ENCODE peak calls at places on chromosomes 1 and 21, in six cellular contexts. D is astrocyte; J is NCI-H460; L is stimulated activated effector memory CD8-positive, alpha-beta T cell treated with anti-CD3 and anti-CD28 coated beads, Interleukin-12 subunit alpha, Interleukin-12 subunit beta, amount 100 ng/mL, for 72 hours; A is NB4; C is dorsolateral prefrontal cortex. W is an unnamed sample.

GRCh38 chr1:30232288-30232899 is 491.0 kb downstream of the MATN1 start:
- DNase-seq in A (peak), C (no peak), J (peak), D (no peak), L (peak), W (no peak)

GRCh38 chr1:156538711-156539440 is 33.5 kb downstream of the IQGAP3 start:
- DNase-seq in A (no peak), D (no peak), C (no peak), J (no peak), L (no peak), W (no peak)

GRCh38 chr1:164560076-164560475 is 1.1 kb downstream of the PBX1 start:
- DNase-seq in J (no peak), A (no peak), C (no peak), L (no peak), D (peak), W (no peak)

GRCh38 chr1:244920911-244921310 is 56.6 kb upstream of the HNRNPU start:
- DNase-seq in A (peak), C (no peak), J (no peak), D (no peak), L (no peak), W (peak)

GRCh38 chr1:42847721-42848470 is 1.5 kb downstream of the ZNF691 start:
- DNase-seq in L (no peak), C (no peak), D (no peak), J (no peak), A (no peak), W (no peak)

GRCh38 chr1:16006552-16007485 is 2.8 kb downstream of the SRARP start:
- DNase-seq in L (no peak), D (no peak), A (no peak), C (no peak), J (no peak), W (no peak)

GRCh38 chr1:25906644-25907300 is 553 bp upstream of the STMN1 start:
- DNase-seq in A (no peak), L (no peak), C (peak), J (no peak), D (no peak), W (no peak)

GRCh38 chr1:205563927-205564441 is 59.5 kb downstream of the CDK18 start:
- DNase-seq in C (no peak), A (no peak), J (no peak), L (no peak), D (no peak), W (no peak)

GRCh38 chr1:43452789-43453441 is 816 bp downstream of the HYI start:
- DNase-seq in D (peak), C (no peak), A (peak), L (no peak), J (no peak), W (no peak)

GRCh38 chr1:235502601-235503332 is 1.5 kb downstream of the B3GALNT2 start:
- DNase-seq in L (no peak), A (peak), J (no peak), D (peak), C (no peak), W (no peak)

GRCh38 chr1:109652446-109652845 is 3.5 kb upstream of the GSTM4 start:
- DNase-seq in A (no peak), L (no peak), C (no peak), D (no peak), J (no peak), W (no peak)

GRCh38 chr1:29354511-29355098 is 118.3 kb downstream of the PTPRU start:
- DNase-seq in A (no peak), J (no peak), D (no peak), L (no peak), C (no peak), W (no peak)

GRCh38 chr1:205128050-205128449 is 6.3 kb upstream of the RBBP5 start:
- DNase-seq in A (no peak), D (no peak), C (no peak), L (no peak), J (no peak), W (no peak)

GRCh38 chr1:175471039-175471800 is 272.2 kb downstream of the TNR start:
- DNase-seq in J (peak), D (peak), A (peak), C (no peak), L (no peak), W (no peak)

GRCh38 chr1:180247061-180247460 is 17.0 kb downstream of the LHX4 start:
- DNase-seq in J (no peak), A (peak), C (no peak), D (no peak), L (no peak), W (no peak)

GRCh38 chr1:198657550-198658064 is 18.8 kb downstream of the PTPRC start:
- DNase-seq in D (peak), C (no peak), L (no peak), J (peak), A (peak), W (peak)

GRCh38 chr1:15436881-15437449 is 1.3 kb upstream of the CTRC start:
- DNase-seq in D (no peak), A (no peak), J (no peak), C (no peak), L (no peak), W (no peak)

GRCh38 chr21:22120616-22121266 is 1122.5 kb downstream of the NCAM2 start:
- DNase-seq in A (peak), D (no peak), J (no peak), C (no peak), L (no peak), W (peak)

W was measured in AML-193.